ENCODE peak calls at places on chromosomes 3 and 15, in four cellular contexts. One of them, this sample, is unnamed. For H3K4me1 and H3K9me3, the result is how much of the 10 kb centered on the place peaks cover.

GRCh38 chr15:56772868-56773639 is 39.7 kb upstream of the ZNF280D start:
- DNase-seq in psoas muscle: no peak
- DNase-seq in fibroblast of lung: peak
- DNase-seq in A673: no peak
- DNase-seq in this sample: no peak

GRCh38 chr15:31435891-31436628 is 109.4 kb downstream of the KLF13 start:
- DNase-seq in psoas muscle: no peak
- DNase-seq in fibroblast of lung: no peak
- DNase-seq in A673: no peak
- DNase-seq in this sample: peak

GRCh38 chr15:100983221-100983620 is 64.1 kb downstream of the LRRK1 start:
- DNase-seq in psoas muscle: no peak
- DNase-seq in fibroblast of lung: no peak
- DNase-seq in A673: no peak
- DNase-seq in this sample: no peak

GRCh38 chr3:177810162-177810623 is 612.9 kb upstream of the TBL1XR1 start:
- DNase-seq in psoas muscle: no peak
- DNase-seq in fibroblast of lung: peak
- DNase-seq in A673: no peak
- DNase-seq in this sample: no peak

GRCh38 chr3:194092770-194093336 is 43.1 kb upstream of the HES1 start:
- DNase-seq in psoas muscle: no peak
- DNase-seq in fibroblast of lung: no peak
- DNase-seq in A673: no peak
- DNase-seq in this sample: no peak

GRCh38 chr15:86154705-86155104 is 75.0 kb downstream of the AGBL1 start:
- DNase-seq in psoas muscle: no peak
- DNase-seq in fibroblast of lung: no peak
- DNase-seq in A673: no peak
- DNase-seq in this sample: no peak

GRCh38 chr15:63597033-63597790 is at the start of gene FBXL22:
- DNase-seq in psoas muscle: no peak
- DNase-seq in fibroblast of lung: peak
- DNase-seq in A673: no peak
- DNase-seq in this sample: peak

GRCh38 chr3:140469491-140469890 is 208.4 kb upstream of the TRIM42 start:
- DNase-seq in psoas muscle: no peak
- DNase-seq in fibroblast of lung: no peak
- DNase-seq in A673: no peak
- DNase-seq in this sample: no peak

GRCh38 chr3:42505203-42505848 is 2.9 kb downstream of the VIPR1 start:
- DNase-seq in psoas muscle: no peak
- DNase-seq in fibroblast of lung: no peak
- DNase-seq in A673: no peak
- DNase-seq in this sample: peak

GRCh38 chr15:74434260-74434915 is 630 bp upstream of the SEMA7A start:
- DNase-seq in psoas muscle: no peak
- DNase-seq in fibroblast of lung: no peak
- DNase-seq in A673: no peak
- DNase-seq in this sample: no peak

GRCh38 chr3:163877805-163878204 is 1200.5 kb downstream of the SI start:
- DNase-seq in psoas muscle: no peak
- DNase-seq in fibroblast of lung: no peak
- DNase-seq in A673: no peak
- DNase-seq in this sample: no peak

GRCh38 chr15:50183112-50183794 is 1.3 kb downstream of the SLC27A2 start:
- DNase-seq in psoas muscle: no peak
- DNase-seq in fibroblast of lung: no peak
- DNase-seq in A673: no peak
- DNase-seq in this sample: no peak

GRCh38 chr15:90154861-90155626 is 46.1 kb upstream of the SEMA4B start:
- DNase-seq in psoas muscle: no peak
- DNase-seq in fibroblast of lung: peak
- DNase-seq in A673: peak
- DNase-seq in this sample: no peak
- H3K4me1 ChIP-seq in psoas muscle: under half
- H3K4me1 ChIP-seq in fibroblast of lung: under half
- H3K4me1 ChIP-seq in A673: under half
- H3K4me1 ChIP-seq in this sample: under half

GRCh38 chr3:65550137-65550536 is 488.6 kb downstream of the MAGI1 start:
- DNase-seq in psoas muscle: no peak
- DNase-seq in fibroblast of lung: no peak
- DNase-seq in A673: no peak
- DNase-seq in this sample: no peak

GRCh38 chr3:65551945-65552344 is 486.8 kb downstream of the MAGI1 start:
- DNase-seq in psoas muscle: no peak
- DNase-seq in fibroblast of lung: no peak
- DNase-seq in A673: no peak
- DNase-seq in this sample: no peak

GRCh38 chr3:65548848-65549625 is 489.7 kb downstream of the MAGI1 start:
- DNase-seq in psoas muscle: peak
- DNase-seq in fibroblast of lung: peak
- DNase-seq in A673: peak
- DNase-seq in this sample: peak

GRCh38 chr3:65545429-65545828 is 493.3 kb downstream of the MAGI1 start:
- DNase-seq in psoas muscle: no peak
- DNase-seq in fibroblast of lung: peak
- DNase-seq in A673: no peak
- DNase-seq in this sample: no peak

GRCh38 chr3:65549626-65549959 is 489.1 kb downstream of the MAGI1 start:
- DNase-seq in psoas muscle: no peak
- DNase-seq in fibroblast of lung: no peak
- DNase-seq in A673: no peak
- DNase-seq in this sample: no peak
- H3K4me3 ChIP-seq in psoas muscle: peak
- H3K4me3 ChIP-seq in fibroblast of lung: peak
- H3K4me3 ChIP-seq in A673: peak
- H3K4me3 ChIP-seq in this sample: no peak

GRCh38 chr3:197242784-197243432 is 55.5 kb downstream of the DLG1 start:
- DNase-seq in psoas muscle: no peak
- DNase-seq in fibroblast of lung: no peak
- DNase-seq in A673: no peak
- DNase-seq in this sample: no peak

GRCh38 chr3:197241173-197241572 is 57.2 kb downstream of the DLG1 start:
- DNase-seq in psoas muscle: no peak
- DNase-seq in fibroblast of lung: no peak
- DNase-seq in A673: no peak
- DNase-seq in this sample: no peak

GRCh38 chr3:197249542-197249941 is 48.9 kb downstream of the DLG1 start:
- DNase-seq in psoas muscle: no peak
- DNase-seq in fibroblast of lung: no peak
- DNase-seq in A673: no peak
- DNase-seq in this sample: no peak

GRCh38 chr3:197248341-197248740 is 50.1 kb downstream of the DLG1 start:
- DNase-seq in psoas muscle: no peak
- DNase-seq in fibroblast of lung: no peak
- DNase-seq in A673: no peak
- DNase-seq in this sample: no peak

DNA sequence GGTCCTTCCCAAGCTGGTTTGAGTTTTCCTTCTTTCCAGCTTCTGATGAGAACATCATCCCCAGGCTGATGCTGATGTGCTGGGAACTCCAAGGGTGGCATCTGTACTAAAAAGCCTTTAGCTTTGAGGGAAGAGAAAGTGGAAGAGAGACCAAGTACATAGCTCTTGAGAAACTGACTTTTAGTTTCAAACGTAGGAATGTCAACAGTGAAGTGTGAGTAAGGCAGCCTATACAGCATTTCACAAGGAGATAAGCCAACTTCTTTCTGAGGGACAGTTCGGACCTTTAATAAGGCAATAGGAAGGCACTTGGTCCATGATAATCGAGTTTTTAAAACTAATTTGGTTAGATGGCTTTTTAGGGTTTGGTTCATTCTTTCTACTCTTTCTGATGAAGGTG is 53.7 kb downstream of the DLG1 start:
- DNase-seq in psoas muscle: no peak
- DNase-seq in fibroblast of lung: no peak
- DNase-seq in A673: no peak
- DNase-seq in this sample: no peak
- H3K9me3 ChIP-seq in psoas muscle: under half
- H3K9me3 ChIP-seq in fibroblast of lung: under half
- H3K9me3 ChIP-seq in A673: half or more
- H3K9me3 ChIP-seq in this sample: under half

DNA sequence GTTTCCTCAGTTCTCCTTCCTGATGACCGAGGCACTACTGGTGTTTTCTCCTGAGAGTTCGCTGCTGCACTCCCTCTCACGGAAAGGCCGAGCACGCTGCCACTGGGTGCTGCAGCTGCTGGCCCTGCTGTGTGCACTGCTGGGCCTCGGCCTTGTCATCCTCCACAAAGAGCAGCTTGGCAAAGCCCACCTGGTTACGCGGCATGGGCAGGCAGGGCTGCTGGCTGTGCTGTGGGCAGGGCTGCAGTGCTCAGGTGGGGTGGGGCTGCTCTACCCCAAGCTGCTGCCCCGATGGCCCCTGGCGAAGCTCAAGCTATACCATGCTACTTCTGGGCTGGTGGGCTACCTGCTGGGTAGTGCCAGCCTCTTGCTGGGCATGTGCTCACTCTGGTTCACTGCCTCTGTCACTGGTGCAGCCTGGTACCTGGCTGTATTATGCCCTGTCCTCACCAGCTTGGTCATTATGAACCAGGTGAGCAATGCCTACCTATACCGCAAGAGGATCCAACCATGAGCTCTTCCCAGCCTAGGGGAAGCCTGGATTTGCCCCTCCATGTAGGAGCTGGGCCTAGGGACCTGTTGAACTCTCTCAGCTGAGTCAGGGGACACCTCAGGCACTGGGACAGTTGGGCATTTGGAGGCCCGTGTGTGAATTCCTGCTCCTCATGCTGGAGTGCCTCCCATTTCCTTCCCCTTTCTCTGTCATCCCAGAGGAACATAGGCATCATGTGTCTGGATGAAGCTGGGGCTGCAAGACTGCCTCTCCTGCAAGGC is 2.8 kb downstream of the CYB561D2 start:
- DNase-seq in psoas muscle: no peak
- DNase-seq in fibroblast of lung: no peak
- DNase-seq in A673: no peak
- DNase-seq in this sample: no peak
- H3K4me1 ChIP-seq in psoas muscle: half or more
- H3K4me1 ChIP-seq in fibroblast of lung: under half
- H3K4me1 ChIP-seq in A673: under half
- H3K4me1 ChIP-seq in this sample: half or more

GRCh38 chr3:123201557-123202427 is at the start of gene SEC22A:
- DNase-seq in psoas muscle: peak
- DNase-seq in fibroblast of lung: peak
- DNase-seq in A673: peak
- DNase-seq in this sample: peak

GRCh38 chr3:123198352-123198751 is 3.4 kb upstream of the SEC22A start:
- DNase-seq in psoas muscle: no peak
- DNase-seq in fibroblast of lung: no peak
- DNase-seq in A673: no peak
- DNase-seq in this sample: no peak

GRCh38 chr3:123202451-123202850 is 708 bp downstream of the SEC22A start:
- DNase-seq in psoas muscle: no peak
- DNase-seq in fibroblast of lung: no peak
- DNase-seq in A673: peak
- DNase-seq in this sample: no peak

GRCh38 chr3:123201223-123201556 is 553 bp upstream of the SEC22A start:
- DNase-seq in psoas muscle: no peak
- DNase-seq in fibroblast of lung: peak
- DNase-seq in A673: no peak
- DNase-seq in this sample: no peak
- H3K4me3 ChIP-seq in psoas muscle: peak
- H3K4me3 ChIP-seq in fibroblast of lung: peak
- H3K4me3 ChIP-seq in A673: peak
- H3K4me3 ChIP-seq in this sample: peak

This sample was measured in mucosa of descending colon.